ENCODE peak calls at places on chromosome 17, in ten cellular contexts. S is fibroblast of lung; D is cardiac muscle cell; Q is CD4-positive, CD25-positive, alpha-beta regulatory T cell; K is psoas muscle; Z is tibial nerve; U is naive thymus-derived CD4-positive, alpha-beta T cell; R is suprapubic skin; Y is lower lobe of right lung; M is MM.1S. C is an unnamed sample. For H3K9me3, the result is how much of the 10 kb centered on the place peaks cover.

GRCh38 chr17:82399601-82400101 is 18.5 kb upstream of the HEXD start:
- DNase-seq in S (no peak), D (no peak), Q (no peak), K (no peak), Z (no peak), U (no peak), R (no peak), Y (no peak), M (no peak), C (no peak)

GRCh38 chr17:31321971-31322370 is 549 bp upstream of the EVI2A start:
- DNase-seq in S (no peak), D (no peak), Q (no peak), K (no peak), Z (no peak), U (no peak), R (no peak), Y (no peak), M (no peak), C (no peak)

GRCh38 chr17:13160281-13160680 is 142.5 kb upstream of the ELAC2 start:
- DNase-seq in S (no peak), D (no peak), Q (no peak), K (no peak), Z (no peak), U (no peak), R (no peak), Y (no peak), M (no peak), C (no peak)

GRCh38 chr17:79930786-79931516 is 91.7 kb upstream of the CBX4 start:
- DNase-seq in S (no peak), D (no peak), Q (no peak), K (no peak), Z (no peak), U (no peak), R (no peak), Y (no peak), M (no peak), C (no peak)

GRCh38 chr17:49851387-49852291 is 3.8 kb upstream of the TAC4 start:
- DNase-seq in S (peak), D (peak), Q (peak), K (peak), Z (peak), U (peak), R (peak), Y (peak), M (peak), C (peak)

GRCh38 chr17:46769531-46770438 is 48.7 kb downstream of the WNT3 start:
- DNase-seq in S (no peak), D (no peak), Q (no peak), K (peak), Z (no peak), U (no peak), R (peak), Y (peak), M (no peak), C (no peak)

GRCh38 chr17:14525551-14526455 is 224.9 kb downstream of the HS3ST3B1 start:
- DNase-seq in S (no peak), D (no peak), Q (no peak), K (no peak), Z (no peak), U (no peak), R (no peak), Y (no peak), M (no peak), C (no peak)

GRCh38 chr17:57210224-57210553 is 46.1 kb upstream of the MSI2 start:
- DNase-seq in S (no peak), D (no peak), Q (no peak), K (no peak), Z (no peak), U (no peak), R (no peak), Y (no peak), M (no peak), C (no peak)

GRCh38 chr17:6244796-6245195 is 174.6 kb downstream of the WSCD1 start:
- DNase-seq in S (no peak), D (no peak), Q (no peak), K (no peak), Z (no peak), U (no peak), R (no peak), Y (no peak), M (no peak), C (no peak)

GRCh38 chr17:31488264-31488981 is 96.9 kb downstream of the RAB11FIP4 start:
- DNase-seq in S (no peak), D (no peak), Q (no peak), K (no peak), Z (no peak), U (no peak), R (no peak), Y (peak), M (peak), C (no peak)

GRCh38 chr17:43351686-43352085 is 47.1 kb upstream of the ARL4D start:
- DNase-seq in S (no peak), D (no peak), Q (no peak), K (no peak), Z (no peak), U (no peak), R (no peak), Y (no peak), M (no peak), C (no peak)
- H3K9me3 ChIP-seq in S (under half), D (under half), Q (under half), K (under half), Z (under half), U (under half), R (under half), Y (under half), M (under half), C (under half)

GRCh38 chr17:78358538-78359215 is 1.2 kb downstream of the SOCS3 start:
- DNase-seq in S (peak), D (peak), Q (no peak), K (no peak), Z (no peak), U (peak), R (no peak), Y (peak), M (no peak), C (no peak)
- H3K9me3 ChIP-seq in S (under half), D (under half), Q (under half), K (under half), Z (under half), U (under half), R (under half), Y (under half), M (under half), C (under half)

GRCh38 chr17:63945851-63946439 is 13.8 kb upstream of the CD79B start:
- DNase-seq in S (no peak), D (no peak), Q (no peak), K (no peak), Z (no peak), U (no peak), R (no peak), Y (no peak), M (no peak), C (no peak)
- H3K9me3 ChIP-seq in S (under half), D (under half), Q (under half), K (under half), Z (under half), U (under half), R (under half), Y (under half), M (under half), C (under half)

GRCh38 chr17:35298639-35299038 is 55.8 kb downstream of the SLFN5 start:
- DNase-seq in S (no peak), D (no peak), Q (no peak), K (no peak), Z (no peak), U (no peak), R (no peak), Y (no peak), M (no peak), C (no peak)
- H3K9me3 ChIP-seq in S (under half), D (under half), Q (under half), K (under half), Z (under half), U (under half), R (under half), Y (under half), M (under half), C (under half)

GRCh38 chr17:16623282-16623681 is 30.4 kb downstream of the ZNF624 start:
- DNase-seq in S (no peak), D (no peak), Q (no peak), K (no peak), Z (no peak), U (no peak), R (no peak), Y (no peak), M (no peak), C (no peak)
- H3K9me3 ChIP-seq in S (under half), D (under half), Q (half or more), K (half or more), Z (under half), U (under half), R (under half), Y (half or more), M (under half), C (half or more)

GRCh38 chr17:21817791-21818364 is 125.6 kb downstream of the KCNJ18 start:
- DNase-seq in S (no peak), D (no peak), Q (no peak), K (no peak), Z (no peak), U (no peak), R (no peak), Y (no peak), M (no peak), C (no peak)

GRCh38 chr17:21815352-21816063 is 123.2 kb downstream of the KCNJ18 start:
- DNase-seq in S (no peak), D (no peak), Q (no peak), K (no peak), Z (no peak), U (no peak), R (no peak), Y (no peak), M (no peak), C (no peak)

GRCh38 chr17:21814776-21815175 is 122.5 kb downstream of the KCNJ18 start:
- DNase-seq in S (no peak), D (no peak), Q (no peak), K (no peak), Z (no peak), U (no peak), R (peak), Y (no peak), M (no peak), C (no peak)

DNA sequence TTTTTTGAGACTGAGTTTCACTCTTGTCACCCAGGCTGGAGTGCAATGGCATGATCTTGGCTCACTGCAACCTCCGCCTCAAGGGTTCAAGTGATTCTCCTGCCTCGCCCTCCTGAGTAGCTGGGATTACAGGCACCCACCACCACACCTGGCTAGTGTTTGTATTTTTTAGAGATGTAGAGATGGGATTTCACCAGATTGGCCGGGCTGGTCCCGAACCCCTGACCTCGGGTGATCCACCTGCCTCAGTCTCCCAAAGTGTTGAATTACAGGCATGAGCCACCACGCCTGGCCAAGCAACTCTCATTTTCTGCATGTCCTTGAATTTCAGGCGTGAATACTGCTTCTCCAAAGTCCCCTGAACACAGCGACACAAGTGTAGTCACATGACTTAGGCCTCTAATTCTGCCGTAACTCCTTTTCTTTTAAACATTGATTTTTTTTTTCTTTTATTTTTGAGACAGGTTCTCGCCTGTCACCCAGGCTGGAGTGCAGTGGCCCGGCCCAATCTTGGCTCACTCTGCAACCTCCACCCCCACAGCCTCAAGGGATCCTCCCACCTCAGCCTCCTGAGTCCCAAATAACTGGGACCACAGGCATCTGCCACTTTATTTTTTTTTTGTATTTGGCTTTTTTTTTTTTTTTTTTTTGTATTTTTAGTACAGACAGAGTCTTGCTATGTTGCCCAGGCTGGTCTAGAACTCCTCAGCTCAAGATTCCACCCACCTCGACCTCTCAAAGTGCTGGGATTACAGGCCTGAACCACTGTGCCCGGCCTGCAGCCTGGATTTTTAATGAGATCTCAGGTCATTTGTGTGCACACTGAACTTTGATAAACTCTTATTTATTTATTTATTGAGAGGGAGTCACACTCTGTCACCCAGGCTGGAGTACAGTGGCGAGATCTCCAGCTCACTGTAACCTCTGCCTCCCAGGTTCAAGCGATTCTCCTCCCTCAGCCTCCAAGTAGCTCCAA is 124.6 kb downstream of the KCNJ18 start:
- DNase-seq in S (no peak), D (no peak), Q (no peak), K (no peak), Z (no peak), U (no peak), R (no peak), Y (no peak), M (no peak), C (no peak)
- H3K9me3 ChIP-seq in S (under half), D (under half), Q (under half), K (under half), Z (under half), U (under half), R (under half), Y (under half), M (under half), C (under half)

GRCh38 chr17:70006159-70006558 is 68.9 kb upstream of the KCNJ16 start:
- DNase-seq in S (peak), D (no peak), Q (no peak), K (no peak), Z (no peak), U (no peak), R (no peak), Y (no peak), M (no peak), C (no peak)
- H3K9me3 ChIP-seq in S (under half), D (under half), Q (under half), K (under half), Z (under half), U (under half), R (under half), Y (under half), M (under half), C (under half)

DNA sequence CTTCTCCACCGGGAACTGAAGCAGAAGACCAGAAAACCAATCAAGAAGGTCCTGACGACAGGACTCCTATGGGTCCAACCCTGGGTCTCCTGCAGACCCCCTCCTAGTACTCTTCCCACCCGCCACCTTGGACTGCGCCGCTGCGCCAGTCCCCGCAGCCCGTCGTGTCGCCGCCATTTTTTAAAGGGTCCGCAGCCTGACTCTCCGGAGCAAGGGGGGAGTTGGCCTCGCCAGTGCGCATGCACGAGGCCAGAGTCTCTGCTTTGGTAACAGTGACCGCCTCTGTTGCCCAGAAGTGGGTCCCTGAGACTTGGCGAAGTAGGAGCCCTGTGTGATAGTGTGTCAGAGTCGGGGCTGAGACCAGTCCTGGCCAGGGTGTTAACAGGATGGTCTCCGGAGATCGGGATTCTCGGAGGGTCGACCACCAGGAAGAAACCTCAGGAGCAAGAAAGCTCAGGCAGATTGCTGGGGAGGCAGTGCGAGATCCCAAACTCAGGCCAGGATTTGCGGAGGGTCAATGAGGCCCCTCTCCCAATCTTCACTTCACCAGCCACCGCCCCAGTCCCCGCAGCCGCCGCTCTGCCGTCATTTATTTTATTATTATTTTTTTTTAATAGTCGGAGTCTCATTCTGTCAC is 612.5 kb downstream of the KCNJ18 start:
- DNase-seq in S (no peak), D (no peak), Q (no peak), K (no peak), Z (no peak), U (no peak), R (no peak), Y (no peak), M (no peak), C (no peak)
- H3K9me3 ChIP-seq in S (under half), D (under half), Q (under half), K (under half), Z (under half), U (under half), R (under half), Y (under half), M (under half), C (under half)

GRCh38 chr17:61057257-61057656 is 342.4 kb upstream of the TBX2 start:
- DNase-seq in S (no peak), D (no peak), Q (no peak), K (no peak), Z (no peak), U (no peak), R (no peak), Y (no peak), M (no peak), C (no peak)
- H3K9me3 ChIP-seq in S (under half), D (under half), Q (under half), K (under half), Z (under half), U (under half), R (under half), Y (under half), M (under half), C (under half)

DNA sequence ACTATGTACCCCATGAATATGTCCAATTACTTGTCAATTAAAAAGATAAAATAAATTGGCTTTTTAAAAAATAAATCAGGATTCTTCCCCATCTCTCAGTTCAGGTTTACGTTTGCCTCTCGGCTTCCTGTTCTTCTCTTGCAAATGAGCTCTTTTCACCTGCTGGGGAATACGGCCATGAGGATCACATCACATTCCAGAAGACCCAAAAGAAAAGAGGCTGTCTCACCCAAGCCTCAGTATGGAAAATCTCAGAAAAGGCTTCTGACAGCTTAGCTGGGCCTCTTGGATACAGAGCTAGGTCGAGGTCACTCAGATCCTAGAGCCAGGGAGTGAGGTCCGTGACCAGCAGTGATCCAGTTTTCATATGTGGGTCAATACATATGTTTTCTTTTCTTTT is 171.2 kb upstream of the SDK2 start:
- DNase-seq in S (no peak), D (no peak), Q (no peak), K (no peak), Z (no peak), U (no peak), R (no peak), Y (no peak), M (no peak), C (no peak)
- H3K9me3 ChIP-seq in S (under half), D (under half), Q (under half), K (under half), Z (under half), U (under half), R (under half), Y (under half), M (under half), C (under half)